ENCODE peak calls at places on chromosomes 13 and 19, in six cellular contexts. C, V, S, Q, D and J are unnamed samples.

GRCh38 chr13:33519561-33520479 is 234.3 kb upstream of the STARD13 start:
- DNase-seq in C (peak), V (peak), S (peak), Q (no peak), D (no peak), J (peak)

GRCh38 chr13:113657851-113658741 is at the start of gene ATP4B:
- DNase-seq in C (no peak), V (no peak), S (no peak), Q (no peak), D (no peak), J (no peak)

GRCh38 chr19:4075373-4075772 is 8.7 kb upstream of the ZBTB7A start:
- DNase-seq in C (peak), V (no peak), S (no peak), Q (no peak), D (no peak), J (no peak)

GRCh38 chr13:36998624-36999041 is 507 bp downstream of the ALG5 start:
- DNase-seq in C (no peak), V (no peak), S (no peak), Q (peak), D (peak), J (no peak)

GRCh38 chr19:30363073-30363472 is 9.1 kb upstream of the ZNF536 start:
- DNase-seq in C (no peak), V (no peak), S (no peak), Q (no peak), D (no peak), J (no peak)

GRCh38 chr19:8149261-8150094 is at the start of gene FBN3:
- DNase-seq in C (no peak), V (no peak), S (no peak), Q (no peak), D (peak), J (no peak)

GRCh38 chr19:46068345-46069258 is 27.8 kb upstream of the IGFL4 start:
- DNase-seq in C (peak), V (peak), S (peak), Q (no peak), D (no peak), J (peak)

GRCh38 chr19:51091126-51091525 is 8.4 kb upstream of the KLK14 start:
- DNase-seq in C (no peak), V (no peak), S (no peak), Q (no peak), D (no peak), J (no peak)

GRCh38 chr13:28421674-28422410 is 73.1 kb downstream of the FLT1 start:
- DNase-seq in C (no peak), V (no peak), S (no peak), Q (no peak), D (no peak), J (no peak)

GRCh38 chr19:55304279-55304978 is 20.6 kb downstream of the BRSK1 start:
- DNase-seq in C (peak), V (peak), S (no peak), Q (no peak), D (peak), J (peak)

GRCh38 chr19:38386968-38387549 is 775 bp downstream of the GGN start:
- DNase-seq in C (no peak), V (no peak), S (no peak), Q (peak), D (no peak), J (peak)

GRCh38 chr19:6531163-6531955 is 533 bp downstream of the TNFSF9 start:
- DNase-seq in C (no peak), V (no peak), S (no peak), Q (no peak), D (no peak), J (no peak)

GRCh38 chr19:17680235-17680722 is 7.9 kb downstream of the UNC13A start:
- DNase-seq in C (peak), V (peak), S (peak), Q (peak), D (peak), J (peak)

GRCh38 chr19:4444765-4445741 is 12.5 kb downstream of the UBXN6 start:
- DNase-seq in C (peak), V (no peak), S (no peak), Q (no peak), D (no peak), J (peak)

GRCh38 chr13:26584713-26585112 is 27.2 kb downstream of the WASF3 start:
- DNase-seq in C (peak), V (peak), S (peak), Q (no peak), D (no peak), J (peak)

GRCh38 chr19:919157-920050 is 2.3 kb downstream of the KISS1R start:
- DNase-seq in C (no peak), V (no peak), S (no peak), Q (no peak), D (no peak), J (no peak)

GRCh38 chr13:74136089-74136658 is 2.0 kb upstream of the KLF12 start:
- DNase-seq in C (peak), V (peak), S (peak), Q (peak), D (no peak), J (peak)

GRCh38 chr13:107765724-107766436 is 449.5 kb downstream of the LIG4 start:
- DNase-seq in C (peak), V (peak), S (peak), Q (no peak), D (no peak), J (peak)

GRCh38 chr13:69020120-69020519 is 1087.5 kb upstream of the ATXN8OS start:
- DNase-seq in C (no peak), V (no peak), S (no peak), Q (no peak), D (no peak), J (no peak)

GRCh38 chr13:21321269-21321668 is 137.8 kb downstream of the ZDHHC20 start:
- DNase-seq in C (no peak), V (no peak), S (no peak), Q (no peak), D (no peak), J (no peak)
- TF ChIP-seq CTCF in C (no peak), V (no peak), S (no peak), Q (no peak), D (no peak), J (no peak)

GRCh38 chr13:44679602-44680001 is 103.5 kb upstream of the TSC22D1 start:
- DNase-seq in C (peak), V (peak), S (peak), Q (no peak), D (no peak), J (peak)
- TF ChIP-seq CTCF in C (no peak), V (no peak), S (no peak), Q (no peak), D (no peak), J (no peak)

DNA sequence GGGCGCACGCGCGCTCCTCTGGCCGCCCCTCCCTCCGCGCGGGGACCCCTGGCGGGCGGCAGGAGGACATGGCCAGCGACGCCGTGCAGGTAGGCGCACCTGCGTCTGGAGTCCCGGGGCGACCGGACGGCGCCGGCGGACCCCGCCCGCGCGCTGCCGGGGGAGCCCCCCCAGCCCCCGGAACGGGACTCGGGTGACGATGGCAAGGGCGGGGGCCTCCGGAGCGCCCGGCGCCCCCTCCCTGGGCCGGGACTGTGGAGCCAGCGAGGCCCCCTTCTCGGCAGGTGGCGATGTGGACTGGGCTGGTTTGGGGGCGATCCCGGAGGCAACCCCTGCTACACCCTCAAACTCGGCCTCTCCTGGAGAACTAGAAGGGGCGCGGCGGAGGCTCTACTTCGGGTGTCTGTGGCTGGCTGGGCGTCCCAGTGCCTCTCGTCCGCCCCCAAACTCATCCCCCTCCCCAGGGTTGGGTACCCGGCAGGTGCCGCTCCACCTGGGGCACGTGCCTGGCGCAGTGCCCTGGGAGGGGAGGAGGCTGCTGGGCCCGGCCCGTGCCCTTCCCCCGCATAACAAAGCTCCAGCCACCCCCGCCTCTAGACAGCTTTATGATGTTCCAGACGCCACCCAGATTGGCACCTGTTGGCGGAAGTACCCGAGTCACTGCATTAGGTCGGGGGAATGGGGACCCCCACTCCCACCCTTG is 499 bp downstream of the PKN1 start:
- DNase-seq in C (no peak), V (no peak), S (no peak), Q (no peak), D (no peak), J (no peak)
- TF ChIP-seq CTCF in C (no peak), V (no peak), S (no peak), Q (no peak), D (no peak), J (no peak)

GRCh38 chr19:16435238-16435911 is 36.4 kb downstream of the EPS15L1 start:
- DNase-seq in C (peak), V (peak), S (peak), Q (no peak), D (no peak), J (peak)
- TF ChIP-seq CTCF in C (no peak), V (no peak), S (no peak), Q (no peak), D (no peak), J (no peak)

GRCh38 chr19:40689339-40690049 is 957 bp downstream of the NUMBL start:
- DNase-seq in C (no peak), V (peak), S (peak), Q (peak), D (no peak), J (peak)

GRCh38 chr19:40686882-40687524 is 3.4 kb downstream of the NUMBL start:
- DNase-seq in C (no peak), V (no peak), S (no peak), Q (no peak), D (no peak), J (no peak)

GRCh38 chr19:40688987-40689338 is 1.5 kb downstream of the NUMBL start:
- DNase-seq in C (no peak), V (peak), S (no peak), Q (no peak), D (no peak), J (no peak)

GRCh38 chr19:40688294-40688693 is 2.2 kb downstream of the NUMBL start:
- DNase-seq in C (no peak), V (peak), S (no peak), Q (no peak), D (no peak), J (no peak)

GRCh38 chr19:40687525-40688016 is 2.9 kb downstream of the NUMBL start:
- DNase-seq in C (peak), V (peak), S (peak), Q (peak), D (no peak), J (peak)
- TF ChIP-seq CTCF in C (no peak), V (no peak), S (no peak), Q (no peak), D (no peak), J (no peak)

DNA sequence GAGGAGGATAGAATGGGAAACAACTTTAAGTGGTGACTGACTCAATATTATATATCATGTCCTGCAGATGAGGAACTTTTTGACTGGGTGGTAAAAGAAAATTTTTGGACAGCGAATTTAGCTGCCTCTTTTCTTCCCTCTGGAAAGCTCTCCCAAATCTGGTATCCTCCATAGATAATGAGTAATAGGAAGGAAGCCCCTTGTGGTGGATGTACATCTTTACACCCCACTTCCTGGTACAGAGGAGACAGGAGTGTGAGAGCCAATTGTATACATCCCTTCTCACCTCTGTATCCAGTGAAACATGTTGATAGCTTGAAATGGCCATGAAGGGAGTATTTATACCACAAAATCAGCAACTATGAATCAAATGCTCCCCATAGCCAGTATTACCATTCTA is 17.2 kb upstream of the TDRD3 start:
- DNase-seq in C (no peak), V (no peak), S (no peak), Q (no peak), D (no peak), J (no peak)
- TF ChIP-seq CTCF in C (no peak), V (peak), S (no peak), Q (no peak), D (peak), J (no peak)

DNA sequence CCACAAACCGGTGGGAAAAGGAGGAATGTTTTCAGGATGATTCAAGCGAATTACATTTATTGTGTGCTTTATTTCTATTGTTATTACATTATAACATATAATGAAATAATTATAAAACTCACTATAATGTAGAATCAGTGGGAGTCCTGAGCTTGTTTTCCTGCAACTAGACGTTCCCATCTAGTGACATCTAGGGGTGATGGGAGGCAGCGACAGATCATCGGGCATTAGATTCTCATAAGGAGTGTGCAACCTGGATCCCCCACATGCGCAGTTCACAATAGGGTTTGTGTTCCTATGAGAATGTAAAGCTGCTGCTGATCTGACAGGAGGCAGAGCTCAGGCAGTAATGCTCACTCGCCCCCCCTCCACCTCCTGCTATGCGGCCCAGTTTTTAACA is 54.5 kb downstream of the SPTBN4 start:
- DNase-seq in C (peak), V (peak), S (no peak), Q (no peak), D (no peak), J (no peak)
- TF ChIP-seq CTCF in C (peak), V (peak), S (peak), Q (no peak), D (peak), J (peak)

DNA sequence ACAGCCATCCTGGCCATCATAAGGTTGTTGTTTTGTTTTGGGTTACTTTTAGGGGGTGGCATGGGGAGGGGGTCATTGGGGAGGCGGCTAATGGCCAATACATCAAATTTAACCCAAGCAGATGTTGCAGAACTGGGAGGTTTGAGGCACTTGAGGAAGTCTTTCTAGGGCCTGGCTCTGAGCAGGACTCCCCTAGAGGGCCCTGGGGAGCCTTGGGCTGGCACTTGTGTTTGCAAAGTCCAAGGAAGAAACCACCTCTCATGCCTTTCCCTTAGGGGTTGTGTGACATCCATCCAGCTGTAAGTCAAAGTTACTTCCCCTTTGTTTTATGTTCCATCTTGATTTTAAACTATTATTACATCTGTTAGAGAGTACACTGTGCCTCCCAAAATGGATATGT is 160.0 kb downstream of the KATNAL1 start:
- DNase-seq in C (no peak), V (no peak), S (no peak), Q (no peak), D (no peak), J (no peak)
- TF ChIP-seq CTCF in C (no peak), V (no peak), S (no peak), Q (no peak), D (no peak), J (no peak)